ENCODE peak calls at places on chromosomes 7 and 10, in eight cellular contexts. H is ovary, F is Peyer's patch, R is IMR-90, I is body of pancreas, V is esophagus squamous epithelium, Z is suprapubic skin, P is HCT116. S is an unnamed sample. For H3K36me3, the result is how much of the 10 kb centered on the place peaks cover.

GRCh38 chr10:21100190-21100589 is 203.1 kb upstream of the NEBL start:
- DNase-seq in H (no peak), F (no peak), R (no peak), I (no peak), V (no peak), Z (no peak), P (no peak), S (no peak)

GRCh38 chr7:151876112-151876898 is 610 bp downstream of the PRKAG2 start:
- DNase-seq in H (peak), F (peak), R (no peak), I (peak), V (no peak), Z (peak), P (no peak), S (peak)

GRCh38 chr10:33487014-33487776 is 152.7 kb upstream of the NRP1 start:
- DNase-seq in H (no peak), F (no peak), R (peak), I (no peak), V (no peak), Z (no peak), P (no peak), S (no peak)

GRCh38 chr10:7205656-7206055 is 205.2 kb downstream of the SFMBT2 start:
- DNase-seq in H (no peak), F (no peak), R (no peak), I (no peak), V (no peak), Z (no peak), P (no peak), S (no peak)

GRCh38 chr10:129199826-129200225 is 267.2 kb upstream of the MGMT start:
- DNase-seq in H (no peak), F (no peak), R (no peak), I (no peak), V (no peak), Z (no peak), P (no peak), S (no peak)

GRCh38 chr7:151851782-151852181 is 25.1 kb downstream of the PRKAG2 start:
- DNase-seq in H (no peak), F (no peak), R (no peak), I (peak), V (no peak), Z (no peak), P (no peak), S (peak)

GRCh38 chr10:51542863-51543262 is 156.5 kb downstream of the CSTF2T start:
- DNase-seq in H (peak), F (no peak), R (no peak), I (no peak), V (no peak), Z (no peak), P (no peak), S (peak)

GRCh38 chr10:57395921-57396320 is 871.8 kb downstream of the IPMK start:
- DNase-seq in H (no peak), F (no peak), R (no peak), I (no peak), V (no peak), Z (no peak), P (no peak), S (no peak)

GRCh38 chr10:88392222-88392621 is 190.9 kb downstream of the RNLS start:
- DNase-seq in H (no peak), F (peak), R (no peak), I (no peak), V (no peak), Z (no peak), P (no peak), S (no peak)
- TF ChIP-seq POLR2A in H (no peak), F (no peak), R (no peak), I (no peak), V (no peak), Z (no peak), P (no peak), S (no peak)

DNA sequence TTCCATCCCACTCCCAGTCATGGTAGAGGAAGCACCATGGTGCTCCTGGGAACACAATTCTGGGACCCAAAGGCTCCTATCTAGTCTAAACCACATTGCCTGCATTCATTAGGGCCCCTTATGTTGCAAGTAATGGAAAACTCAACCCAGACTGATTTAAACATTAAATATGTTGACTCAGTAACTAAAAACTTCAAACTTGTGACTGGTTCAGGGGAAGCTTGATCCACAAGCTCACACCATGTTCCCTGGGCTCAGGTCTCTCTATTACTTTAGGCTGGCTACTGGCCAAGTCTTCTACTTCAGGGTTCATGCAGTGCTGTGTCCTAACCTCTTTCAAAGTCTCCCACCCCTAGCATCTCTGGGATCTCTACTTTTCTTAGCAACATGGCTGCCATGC is 13.1 kb downstream of the WNT16 start:
- DNase-seq in H (no peak), F (no peak), R (no peak), I (no peak), V (no peak), Z (no peak), P (no peak), S (no peak)
- H3K36me3 ChIP-seq in H (under half), F (under half), R (under half), I (under half), V (under half), Z (under half), P (under half), S (under half)

GRCh38 chr10:132411561-132412253 is 14.7 kb downstream of the PWWP2B start:
- DNase-seq in H (no peak), F (no peak), R (peak), I (peak), V (no peak), Z (no peak), P (no peak), S (no peak)
- H3K4me3 ChIP-seq in H (no peak), F (no peak), R (no peak), I (no peak), V (no peak), Z (peak), P (no peak), S (no peak)

GRCh38 chr10:79148452-79149344 is 79.9 kb downstream of the ZMIZ1 start:
- DNase-seq in H (peak), F (peak), R (peak), I (no peak), V (no peak), Z (peak), P (no peak), S (peak)
- TF ChIP-seq POLR2A in H (no peak), F (no peak), R (no peak), I (peak), V (peak), Z (peak), P (no peak), S (no peak)

GRCh38 chr10:125060851-125061556 is 99.4 kb downstream of the CTBP2 start:
- DNase-seq in H (peak), F (peak), R (peak), I (peak), V (no peak), Z (peak), P (peak), S (peak)
- H3K36me3 ChIP-seq in H (under half), F (under half), R (under half), I (under half), V (under half), Z (under half), P (under half), S (under half)

GRCh38 chr7:27144799-27145166 is 1.3 kb upstream of the HOXA5 start:
- DNase-seq in H (no peak), F (peak), R (no peak), I (no peak), V (no peak), Z (peak), P (no peak), S (no peak)
- H3K4me3 ChIP-seq in H (no peak), F (peak), R (peak), I (no peak), V (peak), Z (peak), P (no peak), S (no peak)

GRCh38 chr10:101561068-101561915 is 26.8 kb downstream of the POLL start:
- DNase-seq in H (no peak), F (no peak), R (no peak), I (no peak), V (no peak), Z (no peak), P (no peak), S (no peak)

GRCh38 chr10:101558671-101559595 is 29.1 kb downstream of the POLL start:
- DNase-seq in H (no peak), F (no peak), R (no peak), I (no peak), V (no peak), Z (no peak), P (no peak), S (no peak)

GRCh38 chr10:101559596-101560292 is 28.3 kb downstream of the POLL start:
- DNase-seq in H (no peak), F (no peak), R (no peak), I (no peak), V (no peak), Z (no peak), P (no peak), S (no peak)

GRCh38 chr10:101562231-101562630 is 25.8 kb downstream of the POLL start:
- DNase-seq in H (no peak), F (peak), R (no peak), I (no peak), V (no peak), Z (no peak), P (no peak), S (no peak)

DNA sequence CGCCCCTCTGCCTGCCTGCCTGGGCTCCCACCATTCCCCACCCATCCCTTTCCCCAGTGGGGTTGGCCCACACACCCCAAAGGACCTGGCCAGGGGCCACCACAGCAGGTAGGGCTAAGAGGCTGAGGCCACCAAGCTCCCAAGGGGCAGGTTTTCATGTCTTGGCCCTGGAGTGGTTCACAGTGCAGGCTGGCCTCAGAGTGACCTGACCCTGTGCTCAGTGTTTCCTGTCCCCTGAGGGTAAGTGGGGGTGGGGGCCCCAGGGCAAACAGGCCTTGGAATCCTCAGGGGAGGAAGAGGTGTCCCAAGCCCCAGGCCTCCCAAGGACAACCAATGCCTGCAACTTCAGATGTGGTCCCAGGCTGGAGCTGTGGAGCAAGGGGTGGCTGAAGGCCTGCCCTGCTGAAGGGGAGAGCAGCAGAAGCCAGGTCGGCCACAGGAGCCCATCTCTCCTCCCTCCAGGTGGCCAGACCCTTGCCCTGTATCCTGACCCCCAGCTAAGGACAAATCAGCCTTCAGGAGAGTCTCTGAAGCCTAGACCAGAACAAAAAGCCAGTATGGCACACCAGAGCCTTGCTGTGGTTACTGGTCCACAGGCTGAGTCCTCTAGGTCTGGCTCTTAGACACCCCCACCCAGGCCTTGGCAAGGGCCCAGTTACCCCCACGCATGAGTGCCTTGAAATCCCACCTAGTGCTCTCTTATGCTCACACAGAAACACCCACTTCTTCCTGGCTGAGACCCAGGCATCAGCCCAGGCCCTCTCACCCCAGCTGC is 27.6 kb downstream of the POLL start:
- DNase-seq in H (no peak), F (no peak), R (no peak), I (no peak), V (no peak), Z (no peak), P (no peak), S (no peak)
- TF ChIP-seq POLR2A in H (no peak), F (no peak), R (no peak), I (no peak), V (no peak), Z (no peak), P (no peak), S (no peak)

DNA sequence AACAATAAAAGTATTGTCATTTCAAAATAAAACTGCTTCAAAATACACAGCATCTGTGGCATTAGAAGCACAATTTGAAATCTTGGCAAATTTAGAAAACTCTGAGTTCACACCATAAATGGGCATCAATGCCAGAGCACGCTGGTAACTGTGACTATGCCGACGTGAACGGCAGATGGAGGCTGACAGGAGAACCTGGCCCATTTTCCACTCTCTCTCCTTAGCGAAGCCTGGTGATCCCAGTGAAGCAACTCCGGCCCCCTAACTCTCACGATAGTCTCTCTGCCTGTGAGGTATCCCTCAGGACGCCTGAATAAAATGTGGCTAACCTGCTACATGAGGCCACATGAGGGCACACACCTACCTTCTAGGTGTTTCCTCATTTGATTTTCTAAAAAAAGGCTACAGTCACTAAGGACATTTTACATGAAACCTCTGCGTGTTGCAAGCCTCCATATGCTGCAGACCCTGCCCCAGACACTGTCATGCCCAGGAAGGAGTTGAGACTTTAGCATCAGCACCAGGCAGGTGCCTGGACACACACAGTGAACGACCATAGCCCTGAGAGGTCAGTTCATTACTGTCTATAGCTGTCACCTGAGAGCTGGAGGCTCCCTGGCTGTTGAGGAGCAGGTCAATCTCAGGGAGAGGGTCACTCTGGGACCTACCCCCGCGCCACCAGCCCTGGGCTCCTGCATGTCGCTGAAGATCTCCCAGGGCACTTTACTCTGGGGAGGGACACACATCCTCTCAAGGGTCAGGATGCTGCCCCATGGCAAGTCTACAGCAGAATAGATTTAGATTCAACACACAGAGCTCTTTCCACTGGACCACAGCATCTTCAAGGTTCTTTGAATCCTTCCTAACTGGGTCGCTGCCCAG is 62.9 kb upstream of the CAMK2B start:
- DNase-seq in H (no peak), F (no peak), R (no peak), I (no peak), V (no peak), Z (no peak), P (no peak), S (no peak)
- H3K36me3 ChIP-seq in H (under half), F (under half), R (half or more), I (under half), V (half or more), Z (half or more), P (under half), S (under half)